ENCODE peak calls at places on chromosomes 13 and 19, in nine cellular contexts. B, C, V, D, Y, L, T, X and K are unnamed samples.
A peak's percentile ranks its signal among the peaks of the same experiment; 100 is the strongest.

GRCh38 chr13:25571237-25571636 is 199.5 kb downstream of the ATP8A2 start:
- DNase-seq in X (no peak), V (no peak), B (no peak), C (no peak), T (no peak), Y (no peak), D (no peak), L (no peak), K (no peak)

GRCh38 chr19:1069009-1069779 is 2.2 kb downstream of the ARHGAP45 start:
- DNase-seq in V (peak; percentile 50), Y (no peak), T (no peak), X (peak; percentile 77), D (peak; percentile 80), B (peak; percentile 71), L (no peak), C (no peak), K (no peak)

GRCh38 chr13:65882810-65883209 is 1347.3 kb downstream of the PCDH9 start:
- DNase-seq in C (no peak), D (no peak), B (no peak), Y (no peak), T (no peak), X (no peak), L (no peak), V (no peak), K (no peak)

GRCh38 chr19:42323473-42323851 is 2.0 kb upstream of the MEGF8 start:
- DNase-seq in Y (no peak), V (no peak), B (no peak), T (no peak), C (no peak), L (no peak), X (no peak), D (no peak), K (no peak)

GRCh38 chr13:42170029-42170428 is 101.9 kb upstream of the AKAP11 start:
- DNase-seq in X (no peak), L (no peak), D (no peak), C (no peak), Y (peak; percentile 58), B (no peak), T (no peak), V (no peak), K (no peak)

GRCh38 chr19:45322311-45322710 is 364 bp downstream of the CKM start:
- DNase-seq in C (no peak), X (no peak), Y (no peak), L (no peak), V (no peak), T (no peak), D (no peak), B (no peak), K (no peak)

GRCh38 chr13:38262211-38262610 is 87.4 kb upstream of the UFM1 start:
- DNase-seq in V (no peak), T (no peak), X (no peak), B (no peak), D (no peak), C (peak; percentile 35), Y (no peak), L (peak; percentile 63), K (no peak)

GRCh38 chr19:18225702-18226468 is at the start of gene PDE4C:
- DNase-seq in V (peak; percentile 57), Y (no peak), L (peak; percentile 15), B (no peak), T (no peak), X (no peak), C (no peak), D (no peak), K (no peak)

GRCh38 chr13:20503088-20504083 is 22.3 kb downstream of the CRYL1 start:
- DNase-seq in C (no peak), T (no peak), B (no peak), X (no peak), D (no peak), Y (no peak), L (no peak), V (no peak), K (no peak)

DNA sequence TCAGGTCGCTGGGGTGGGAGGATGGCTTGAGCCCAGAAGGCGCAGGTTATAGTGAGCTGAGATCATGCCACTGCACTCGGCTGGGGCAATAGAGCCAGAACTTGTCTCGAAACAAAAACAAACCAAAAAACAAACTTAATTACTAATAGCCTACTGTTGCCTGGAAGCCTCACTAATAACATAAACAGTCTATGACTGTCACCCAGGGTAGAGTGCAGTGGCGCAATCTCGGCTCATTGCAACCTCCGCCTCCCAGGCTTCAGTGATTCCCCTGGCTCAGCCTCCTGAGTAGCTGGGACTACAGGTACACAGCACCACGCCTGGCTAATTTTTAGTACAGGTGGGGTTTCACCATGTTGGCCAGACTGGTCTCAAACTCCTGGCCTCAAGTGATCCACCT is 18.0 kb downstream of the CATSPERD start:
- DNase-seq in Y (no peak), B (no peak), X (no peak), D (no peak), T (no peak), V (no peak), L (no peak), C (no peak), K (no peak)
- H3K9me3 ChIP-seq in Y (no peaks in the 10 kb centered on the region), B (no peaks in the 10 kb centered on the region), X (no peaks in the 10 kb centered on the region), D (no peaks in the 10 kb centered on the region), T (no peaks in the 10 kb centered on the region), V (no peaks in the 10 kb centered on the region), L (no peaks in the 10 kb centered on the region), C (no peaks in the 10 kb centered on the region), K (no peaks in the 10 kb centered on the region)

GRCh38 chr19:48330012-48330681 is 4.8 kb downstream of the EMP3 start:
- DNase-seq in T (no peak), L (no peak), D (peak; percentile 90), Y (peak; percentile 95), X (peak; percentile 87), C (peak; percentile 48), V (peak; percentile 81), B (no peak), K (no peak)
- H3K4me1 ChIP-seq in T (peaks cover 20% of the 10 kb centered on the region), L (peaks cover 12% of the 10 kb centered on the region), D (peaks cover 81% of the 10 kb centered on the region), Y (peaks cover 22% of the 10 kb centered on the region), X (peaks cover 68% of the 10 kb centered on the region), C (peaks cover 27% of the 10 kb centered on the region), V (peaks cover 28% of the 10 kb centered on the region), B (peaks cover 57% of the 10 kb centered on the region), K (peaks cover 68% of the 10 kb centered on the region)

DNA sequence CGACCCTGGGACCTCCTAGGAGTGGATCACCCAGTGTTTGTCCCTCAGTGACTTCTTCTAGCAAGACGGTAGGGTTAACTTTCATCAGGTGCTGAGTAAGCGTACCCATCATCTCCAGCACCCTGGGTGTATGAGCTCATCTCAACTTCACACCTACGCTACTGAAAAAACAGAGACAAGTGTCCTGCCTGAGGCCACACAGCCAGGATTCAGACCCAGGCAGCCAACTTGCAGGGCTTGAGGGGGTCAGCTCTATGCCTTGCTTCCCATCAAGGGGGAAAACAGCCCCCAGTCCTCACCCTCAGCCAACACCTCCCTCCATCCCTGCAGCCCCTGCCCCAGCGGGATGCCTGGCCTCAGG is 4.6 kb downstream of the TLE2 start:
- DNase-seq in X (no peak), D (no peak), T (no peak), Y (no peak), C (no peak), L (no peak), V (no peak), B (no peak), K (no peak)
- H3K4me3 ChIP-seq in X (no peak overlapping the region), D (no peak overlapping the region), T (no peak overlapping the region), Y (no peak overlapping the region), C (no peak overlapping the region), L (no peak overlapping the region), V (no peak overlapping the region), B (no peak overlapping the region), K (no peak overlapping the region)

GRCh38 chr19:11942843-11943108 is 17.9 kb downstream of the ZNF700 start:
- DNase-seq in Y (no peak), V (no peak), T (no peak), C (no peak), D (no peak), L (no peak), X (no peak), B (no peak), K (no peak)
- H3K9me3 ChIP-seq in Y (peaks cover 41% of the 10 kb centered on the region), V (peaks cover 2% of the 10 kb centered on the region), T (peaks cover 73% of the 10 kb centered on the region), C (peaks cover 2% of the 10 kb centered on the region), D (peaks cover 77% of the 10 kb centered on the region), L (no peaks in the 10 kb centered on the region), X (peaks cover 64% of the 10 kb centered on the region), B (peaks cover 28% of the 10 kb centered on the region), K (peaks cover 83% of the 10 kb centered on the region)

DNA sequence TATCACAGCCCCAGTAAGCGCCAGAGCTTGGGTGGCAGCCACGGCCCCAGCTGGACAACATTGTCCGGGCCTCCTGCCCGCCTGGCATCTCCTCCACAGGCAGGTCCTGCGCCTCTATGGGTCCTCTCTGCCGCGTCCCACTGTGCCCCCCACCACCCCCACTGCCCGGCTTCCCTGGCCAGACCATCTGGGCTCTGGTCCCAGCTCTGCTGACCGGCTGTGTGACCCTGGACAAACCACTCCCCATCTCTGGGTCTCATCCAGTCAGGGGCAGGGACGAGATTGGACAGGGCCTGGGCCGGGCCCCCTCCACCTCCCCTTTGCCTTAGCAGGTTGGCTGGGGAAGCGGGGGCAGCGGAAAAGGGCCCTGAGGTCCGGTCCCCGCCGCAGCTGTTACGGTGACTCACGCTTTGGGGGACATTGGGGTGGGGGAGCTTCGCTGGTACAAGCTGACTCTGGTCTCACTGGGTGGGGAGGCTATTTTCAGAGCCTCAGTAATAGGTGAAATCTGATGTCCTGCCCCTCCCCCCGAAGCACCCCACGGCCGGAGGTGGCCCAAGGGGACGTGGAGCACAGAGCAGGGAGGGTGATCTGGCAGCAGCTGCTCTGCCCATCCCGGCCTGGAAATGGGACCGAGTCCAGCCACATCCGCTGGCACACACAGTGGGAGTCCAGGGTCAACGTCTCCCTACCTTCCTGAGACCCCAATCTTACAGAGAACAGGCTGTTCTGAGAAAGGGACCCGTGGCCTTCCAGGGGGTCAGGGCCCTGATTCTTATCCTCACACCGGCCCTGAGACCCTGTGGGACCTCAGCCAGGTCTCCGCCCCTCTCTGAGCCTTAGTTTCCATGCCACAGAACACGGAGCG is 9.1 kb downstream of the NFIC start:
- DNase-seq in X (no peak), D (no peak), L (peak; percentile 74), Y (no peak), C (peak; percentile 85), V (peak; percentile 89), T (peak; percentile 70), B (peak; percentile 97), K (no peak)
- H3K4me1 ChIP-seq in X (no peaks in the 10 kb centered on the region), D (no peaks in the 10 kb centered on the region), L (peaks cover 18% of the 10 kb centered on the region), Y (no peaks in the 10 kb centered on the region), C (peaks cover 22% of the 10 kb centered on the region), V (peaks cover 30% of the 10 kb centered on the region), T (peaks cover 24% of the 10 kb centered on the region), B (peaks cover 67% of the 10 kb centered on the region), K (peaks cover 94% of the 10 kb centered on the region)

GRCh38 chr19:38769635-38770211 is 3.6 kb downstream of the LGALS7 start:
- DNase-seq in X (peak; percentile 86), L (peak; percentile 92), Y (peak; percentile 43), V (peak; percentile 91), B (peak; percentile 91), D (peak; percentile 89), T (peak; percentile 38), C (peak; percentile 53), K (no peak)
- H3K4me3 ChIP-seq in X (no peak overlapping the region), L (no peak overlapping the region), Y (no peak overlapping the region), V (peak overlapping the region; percentile 38), B (no peak overlapping the region), D (no peak overlapping the region), T (no peak overlapping the region), C (no peak overlapping the region), K (peak overlapping the region; percentile 45)

GRCh38 chr19:20005741-20006140 is 33.6 kb downstream of the ZNF682 start:
- DNase-seq in D (no peak), L (no peak), T (no peak), X (no peak), Y (no peak), B (no peak), C (no peak), V (no peak), K (no peak)
- H3K9me3 ChIP-seq in D (peaks cover 74% of the 10 kb centered on the region), L (no peaks in the 10 kb centered on the region), T (peaks cover 28% of the 10 kb centered on the region), X (peaks cover 25% of the 10 kb centered on the region), Y (peaks cover 19% of the 10 kb centered on the region), B (peaks cover 4% of the 10 kb centered on the region), C (peaks cover 2% of the 10 kb centered on the region), V (no peaks in the 10 kb centered on the region), K (peaks cover 20% of the 10 kb centered on the region)